ENCODE peak calls at places on chromosomes 7 and 10, in nine cellular contexts. One of them, this sample, is unnamed. For H3K9me3 and H3K4me1, the result is how much of the 10 kb centered on the place peaks cover.

GRCh38 chr7:106347229-106347833 is 62.5 kb upstream of the NAMPT start:
- ATAC-seq in HCT116: no peak
- ATAC-seq in GM12878: peak
- ATAC-seq in right lobe of liver: peak
- ATAC-seq in HepG2: no peak
- ATAC-seq in heart left ventricle: peak
- ATAC-seq in A549: no peak
- ATAC-seq in IMR-90: no peak
- ATAC-seq in K562: no peak
- ATAC-seq in this sample: no peak

GRCh38 chr7:122628651-122629411 is 70.1 kb downstream of the RNF133 start:
- ATAC-seq in HCT116: no peak
- ATAC-seq in GM12878: peak
- ATAC-seq in right lobe of liver: no peak
- ATAC-seq in HepG2: peak
- ATAC-seq in heart left ventricle: no peak
- ATAC-seq in A549: no peak
- ATAC-seq in IMR-90: no peak
- ATAC-seq in K562: no peak
- ATAC-seq in this sample: no peak

GRCh38 chr10:111762114-111762513 is 421.5 kb downstream of the GPAM start:
- ATAC-seq in HCT116: peak
- ATAC-seq in GM12878: no peak
- ATAC-seq in right lobe of liver: no peak
- ATAC-seq in HepG2: peak
- ATAC-seq in heart left ventricle: no peak
- ATAC-seq in A549: no peak
- ATAC-seq in IMR-90: no peak
- ATAC-seq in K562: no peak
- ATAC-seq in this sample: no peak

GRCh38 chr10:95247881-95248583 is 42.8 kb downstream of the PDLIM1 start:
- ATAC-seq in HCT116: no peak
- ATAC-seq in GM12878: no peak
- ATAC-seq in right lobe of liver: no peak
- ATAC-seq in HepG2: no peak
- ATAC-seq in heart left ventricle: peak
- ATAC-seq in A549: peak
- ATAC-seq in IMR-90: no peak
- ATAC-seq in K562: peak
- ATAC-seq in this sample: no peak

GRCh38 chr7:46651561-46652088 is 730.6 kb upstream of the IGFBP3 start:
- ATAC-seq in HCT116: peak
- ATAC-seq in GM12878: peak
- ATAC-seq in right lobe of liver: no peak
- ATAC-seq in HepG2: no peak
- ATAC-seq in heart left ventricle: no peak
- ATAC-seq in A549: no peak
- ATAC-seq in IMR-90: no peak
- ATAC-seq in K562: no peak
- ATAC-seq in this sample: no peak

GRCh38 chr10:1567742-1568495 is 169.4 kb downstream of the ADARB2 start:
- ATAC-seq in HCT116: no peak
- ATAC-seq in GM12878: no peak
- ATAC-seq in right lobe of liver: no peak
- ATAC-seq in HepG2: no peak
- ATAC-seq in heart left ventricle: no peak
- ATAC-seq in A549: no peak
- ATAC-seq in IMR-90: no peak
- ATAC-seq in K562: no peak
- ATAC-seq in this sample: no peak

GRCh38 chr7:92698237-92698841 is 108.1 kb upstream of the FAM133B start:
- ATAC-seq in HCT116: peak
- ATAC-seq in GM12878: no peak
- ATAC-seq in right lobe of liver: no peak
- ATAC-seq in HepG2: no peak
- ATAC-seq in heart left ventricle: peak
- ATAC-seq in A549: peak
- ATAC-seq in IMR-90: peak
- ATAC-seq in K562: no peak
- ATAC-seq in this sample: peak

GRCh38 chr7:143385891-143386781 is 5.0 kb downstream of the ZYX start:
- ATAC-seq in HCT116: no peak
- ATAC-seq in GM12878: peak
- ATAC-seq in right lobe of liver: peak
- ATAC-seq in HepG2: no peak
- ATAC-seq in heart left ventricle: peak
- ATAC-seq in A549: no peak
- ATAC-seq in IMR-90: no peak
- ATAC-seq in K562: no peak
- ATAC-seq in this sample: no peak

GRCh38 chr10:103680869-103681236 is 174.5 kb downstream of the SH3PXD2A start:
- ATAC-seq in HCT116: no peak
- ATAC-seq in GM12878: no peak
- ATAC-seq in right lobe of liver: no peak
- ATAC-seq in HepG2: no peak
- ATAC-seq in heart left ventricle: no peak
- ATAC-seq in A549: no peak
- ATAC-seq in IMR-90: no peak
- ATAC-seq in K562: no peak
- ATAC-seq in this sample: no peak

GRCh38 chr10:129244298-129244697 is 222.7 kb upstream of the MGMT start:
- ATAC-seq in HCT116: no peak
- ATAC-seq in GM12878: no peak
- ATAC-seq in right lobe of liver: peak
- ATAC-seq in HepG2: no peak
- ATAC-seq in heart left ventricle: no peak
- ATAC-seq in A549: no peak
- ATAC-seq in IMR-90: no peak
- ATAC-seq in K562: no peak
- ATAC-seq in this sample: no peak

GRCh38 chr7:50396856-50397255 is 53.3 kb downstream of the FIGNL1 start:
- ATAC-seq in HCT116: no peak
- ATAC-seq in GM12878: peak
- ATAC-seq in right lobe of liver: no peak
- ATAC-seq in HepG2: no peak
- ATAC-seq in heart left ventricle: no peak
- ATAC-seq in A549: no peak
- ATAC-seq in IMR-90: no peak
- ATAC-seq in K562: no peak
- ATAC-seq in this sample: no peak

GRCh38 chr10:125003146-125003900 is 61.4 kb downstream of the ZRANB1 start:
- ATAC-seq in HCT116: peak
- ATAC-seq in GM12878: no peak
- ATAC-seq in right lobe of liver: no peak
- ATAC-seq in HepG2: peak
- ATAC-seq in heart left ventricle: no peak
- ATAC-seq in A549: peak
- ATAC-seq in IMR-90: no peak
- ATAC-seq in K562: no peak
- ATAC-seq in this sample: no peak

GRCh38 chr7:47651355-47652317 is 69.7 kb upstream of the TNS3 start:
- ATAC-seq in HCT116: no peak
- ATAC-seq in GM12878: no peak
- ATAC-seq in right lobe of liver: no peak
- ATAC-seq in HepG2: no peak
- ATAC-seq in heart left ventricle: peak
- ATAC-seq in A549: peak
- ATAC-seq in IMR-90: peak
- ATAC-seq in K562: no peak
- ATAC-seq in this sample: peak

GRCh38 chr7:57425969-57426628 is 23.9 kb upstream of the ZNF716 start:
- ATAC-seq in HCT116: no peak
- ATAC-seq in GM12878: no peak
- ATAC-seq in right lobe of liver: peak
- ATAC-seq in HepG2: no peak
- ATAC-seq in heart left ventricle: no peak
- ATAC-seq in A549: no peak
- ATAC-seq in IMR-90: no peak
- ATAC-seq in K562: no peak
- ATAC-seq in this sample: no peak

GRCh38 chr7:57427594-57427993 is 22.4 kb upstream of the ZNF716 start:
- ATAC-seq in HCT116: no peak
- ATAC-seq in GM12878: no peak
- ATAC-seq in right lobe of liver: peak
- ATAC-seq in HepG2: no peak
- ATAC-seq in heart left ventricle: no peak
- ATAC-seq in A549: no peak
- ATAC-seq in IMR-90: no peak
- ATAC-seq in K562: no peak
- ATAC-seq in this sample: no peak

GRCh38 chr7:57425239-57425944 is 24.6 kb upstream of the ZNF716 start:
- ATAC-seq in HCT116: no peak
- ATAC-seq in GM12878: no peak
- ATAC-seq in right lobe of liver: peak
- ATAC-seq in HepG2: no peak
- ATAC-seq in heart left ventricle: no peak
- ATAC-seq in A549: no peak
- ATAC-seq in IMR-90: no peak
- ATAC-seq in K562: no peak
- ATAC-seq in this sample: no peak

GRCh38 chr7:57426629-57427003 is 23.4 kb upstream of the ZNF716 start:
- ATAC-seq in HCT116: no peak
- ATAC-seq in GM12878: no peak
- ATAC-seq in right lobe of liver: no peak
- ATAC-seq in HepG2: no peak
- ATAC-seq in heart left ventricle: no peak
- ATAC-seq in A549: no peak
- ATAC-seq in IMR-90: no peak
- ATAC-seq in K562: no peak
- ATAC-seq in this sample: no peak

DNA sequence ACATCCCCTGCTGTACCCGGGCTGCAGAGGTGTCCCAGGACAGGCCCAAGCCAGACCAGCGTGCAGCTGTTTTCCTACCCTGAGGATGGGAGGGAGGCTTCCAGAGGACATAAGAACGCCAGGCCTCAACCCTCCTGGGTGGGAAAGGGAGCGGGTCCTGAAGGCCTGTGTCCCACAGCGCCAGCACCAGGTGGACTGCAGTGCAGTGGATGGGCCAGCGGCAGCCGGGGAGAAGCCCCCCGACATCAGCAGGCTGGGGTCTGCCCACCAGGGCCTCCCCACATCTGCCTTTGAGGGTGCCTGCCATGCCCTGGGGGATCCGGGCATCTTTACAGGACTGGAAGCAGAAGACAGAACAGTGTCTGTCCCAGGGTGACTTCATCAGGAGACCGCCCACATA is 22.8 kb upstream of the ZNF716 start:
- ATAC-seq in HCT116: no peak
- ATAC-seq in GM12878: no peak
- ATAC-seq in right lobe of liver: no peak
- ATAC-seq in HepG2: no peak
- ATAC-seq in heart left ventricle: no peak
- ATAC-seq in A549: no peak
- ATAC-seq in IMR-90: no peak
- ATAC-seq in K562: no peak
- ATAC-seq in this sample: no peak
- H3K9me3 ChIP-seq in HCT116: under half
- H3K9me3 ChIP-seq in GM12878: under half
- H3K9me3 ChIP-seq in right lobe of liver: under half
- H3K9me3 ChIP-seq in HepG2: half or more
- H3K9me3 ChIP-seq in heart left ventricle: under half
- H3K9me3 ChIP-seq in A549: under half
- H3K9me3 ChIP-seq in IMR-90: under half
- H3K9me3 ChIP-seq in K562: under half
- H3K9me3 ChIP-seq in this sample: under half

GRCh38 chr7:158821173-158822021 is 7.9 kb downstream of the ESYT2 start:
- ATAC-seq in HCT116: peak
- ATAC-seq in GM12878: no peak
- ATAC-seq in right lobe of liver: no peak
- ATAC-seq in HepG2: no peak
- ATAC-seq in heart left ventricle: peak
- ATAC-seq in A549: peak
- ATAC-seq in IMR-90: no peak
- ATAC-seq in K562: peak
- ATAC-seq in this sample: peak
- H3K4me1 ChIP-seq in HCT116: half or more
- H3K4me1 ChIP-seq in GM12878: under half
- H3K4me1 ChIP-seq in right lobe of liver: under half
- H3K4me1 ChIP-seq in HepG2: half or more
- H3K4me1 ChIP-seq in heart left ventricle: half or more
- H3K4me1 ChIP-seq in A549: half or more
- H3K4me1 ChIP-seq in IMR-90: under half
- H3K4me1 ChIP-seq in K562: half or more
- H3K4me1 ChIP-seq in this sample: half or more

DNA sequence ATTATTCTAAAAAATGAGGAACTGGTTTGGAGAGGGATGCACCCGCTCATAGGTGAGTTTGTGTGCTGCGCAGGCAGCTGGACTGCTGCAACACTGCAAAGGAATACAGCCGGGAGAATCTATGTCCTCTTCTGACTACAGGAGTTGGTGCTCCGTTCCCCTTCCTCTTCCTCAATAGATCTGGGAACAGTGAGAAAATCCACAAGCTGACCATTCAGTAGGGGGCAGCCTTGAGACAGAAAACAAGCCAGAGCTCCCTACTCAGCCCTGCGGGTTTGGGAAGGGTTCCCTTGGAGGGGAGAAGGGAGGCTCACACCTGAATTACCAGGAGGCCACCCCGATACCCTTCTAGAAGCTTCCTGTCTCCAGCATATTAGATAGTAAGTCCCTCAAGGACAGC is 87.3 kb upstream of the FOXI2 start:
- ATAC-seq in HCT116: peak
- ATAC-seq in GM12878: no peak
- ATAC-seq in right lobe of liver: no peak
- ATAC-seq in HepG2: peak
- ATAC-seq in heart left ventricle: no peak
- ATAC-seq in A549: peak
- ATAC-seq in IMR-90: no peak
- ATAC-seq in K562: no peak
- ATAC-seq in this sample: no peak
- TF ChIP-seq POLR2A in HCT116: no peak
- TF ChIP-seq POLR2A in GM12878: no peak
- TF ChIP-seq POLR2A in right lobe of liver: no peak
- TF ChIP-seq POLR2A in HepG2: no peak
- TF ChIP-seq POLR2A in heart left ventricle: no peak
- TF ChIP-seq POLR2A in A549: no peak
- TF ChIP-seq POLR2A in IMR-90: no peak
- TF ChIP-seq POLR2A in K562: no peak
- TF ChIP-seq POLR2A in this sample: no peak

DNA sequence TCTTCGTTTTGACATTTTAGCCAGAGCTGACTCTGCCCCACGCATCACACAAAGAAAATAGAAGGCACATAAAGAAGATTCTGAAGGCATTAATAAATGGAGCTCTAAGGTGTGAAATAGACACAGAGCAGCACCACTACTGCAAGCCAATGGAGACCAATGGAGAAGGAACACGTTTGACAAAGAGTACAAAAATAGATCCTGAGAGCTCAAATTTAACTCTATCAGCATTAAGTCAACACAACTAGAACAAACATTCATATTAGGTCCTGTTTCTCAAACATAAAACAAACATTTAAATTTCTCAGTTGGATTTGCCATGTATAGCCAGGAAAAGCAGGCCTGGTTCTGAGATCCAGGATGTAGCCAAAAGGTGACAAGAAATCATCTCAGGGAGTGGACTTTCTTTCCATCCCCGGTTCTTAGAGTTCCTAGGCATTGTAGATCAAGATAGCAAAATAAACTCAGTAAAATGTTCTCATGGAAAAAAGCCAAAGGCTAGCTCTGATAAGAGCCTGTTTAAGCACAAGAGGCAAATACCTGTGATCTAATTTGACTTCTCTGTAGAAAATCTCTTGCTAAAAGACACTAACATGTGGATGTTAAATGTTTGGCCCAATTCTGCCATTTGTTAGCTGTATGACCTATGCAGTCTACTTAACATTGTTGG is 174.2 kb upstream of the VIPR2 start:
- ATAC-seq in HCT116: no peak
- ATAC-seq in GM12878: no peak
- ATAC-seq in right lobe of liver: no peak
- ATAC-seq in HepG2: no peak
- ATAC-seq in heart left ventricle: no peak
- ATAC-seq in A549: no peak
- ATAC-seq in IMR-90: no peak
- ATAC-seq in K562: no peak
- ATAC-seq in this sample: no peak
- H3K9me3 ChIP-seq in HCT116: under half
- H3K9me3 ChIP-seq in GM12878: under half
- H3K9me3 ChIP-seq in right lobe of liver: under half
- H3K9me3 ChIP-seq in HepG2: under half
- H3K9me3 ChIP-seq in heart left ventricle: under half
- H3K9me3 ChIP-seq in A549: under half
- H3K9me3 ChIP-seq in IMR-90: under half
- H3K9me3 ChIP-seq in K562: under half
- H3K9me3 ChIP-seq in this sample: under half